ENCODE peak calls at places on chromosomes 6 and 20, in four cellular contexts. P is pancreas; M is brain microvascular endothelial cell; I is naive thymus-derived CD4-positive, alpha-beta T cell. V is an unnamed sample.

GRCh38 chr20:25012616-25013189 is 20.2 kb upstream of the APMAP start:
- DNase-seq in M (no peak), P (no peak), I (no peak), V (peak; percentile 21)

GRCh38 chr6:10626154-10626741 is 68.2 kb downstream of the C6orf52 start:
- DNase-seq in I (no peak), P (no peak), M (no peak), V (no peak)

GRCh38 chr6:156269751-156270369 is 507.3 kb upstream of the ARID1B start:
- DNase-seq in I (peak; percentile 63), P (no peak), M (no peak), V (no peak)

GRCh38 chr6:10082385-10082784 is 332.5 kb downstream of the TFAP2A start:
- DNase-seq in I (no peak), M (no peak), P (no peak), V (no peak)

GRCh38 chr20:2386516-2387179 is 5.9 kb downstream of the TGM6 start:
- DNase-seq in P (no peak), I (no peak), M (peak; percentile 50), V (no peak)

GRCh38 chr6:130527173-130527572 is 161.4 kb downstream of the TMEM200A start:
- DNase-seq in M (no peak), P (no peak), I (no peak), V (no peak)

GRCh38 chr20:19729672-19730071 is 28.4 kb upstream of the RIN2 start:
- DNase-seq in I (no peak), P (no peak), M (no peak), V (no peak)

GRCh38 chr6:7050911-7051779 is 56.6 kb upstream of the RREB1 start:
- DNase-seq in P (peak; percentile 66), M (peak; percentile 82), I (peak; percentile 59), V (peak; percentile 92)

GRCh38 chr6:166768761-166769160 is 141.7 kb upstream of the RPS6KA2 start:
- DNase-seq in I (no peak), M (no peak), P (no peak), V (no peak)

GRCh38 chr6:159233365-159234101 is 64.3 kb downstream of the FNDC1 start:
- DNase-seq in M (no peak), P (peak; percentile 81), I (no peak), V (no peak)

GRCh38 chr6:83976037-83976755 is 57.4 kb upstream of the MRAP2 start:
- DNase-seq in I (no peak), M (no peak), P (no peak), V (no peak)

GRCh38 chr20:50387996-50388332 is 122.2 kb upstream of the PTPN1 start:
- DNase-seq in M (peak; percentile 20), P (no peak), I (no peak), V (no peak)

GRCh38 chr6:35500782-35501181 is 3.9 kb upstream of the TEAD3 start:
- DNase-seq in I (no peak), P (no peak), M (peak; percentile 25), V (peak; percentile 4)

GRCh38 chr6:133202610-133203343 is 38.4 kb upstream of the EYA4 start:
- DNase-seq in P (no peak), M (no peak), I (no peak), V (no peak)

GRCh38 chr6:89794324-89794723 is 25.3 kb downstream of the MDN1 start:
- DNase-seq in M (no peak), P (no peak), I (peak; percentile 62), V (no peak)

GRCh38 chr6:30443657-30444450 is 45.5 kb upstream of the HLA-E start:
- DNase-seq in P (no peak), M (no peak), I (no peak), V (no peak)

GRCh38 chr6:42059743-42060142 is 9.4 kb downstream of the TAF8 start:
- DNase-seq in M (no peak), I (no peak), P (no peak), V (no peak)

GRCh38 chr6:150604467-150604866 is 4.8 kb downstream of the PLEKHG1 start:
- DNase-seq in M (no peak), I (no peak), P (no peak), V (no peak)

GRCh38 chr6:118152524-118152923 is 245.5 kb downstream of the SLC35F1 start:
- DNase-seq in M (no peak), P (no peak), I (no peak), V (no peak)

GRCh38 chr6:25966707-25967106 is 4.1 kb downstream of the TRIM38 start:
- DNase-seq in P (no peak), M (no peak), I (no peak), V (no peak)

GRCh38 chr6:119545245-119545644 is 195.7 kb upstream of the MAN1A1 start:
- DNase-seq in P (no peak), M (no peak), I (no peak), V (no peak)

GRCh38 chr6:66508433-66508832 is 801.4 kb upstream of the EYS start:
- DNase-seq in M (no peak), P (no peak), I (no peak), V (no peak)

GRCh38 chr6:138467901-138468300 is 31.4 kb downstream of the NHSL1 start:
- DNase-seq in I (no peak), P (no peak), M (peak; percentile 21), V (no peak)

GRCh38 chr6:107820571-107821261 is 3.4 kb downstream of the SCML4 start:
- DNase-seq in P (no peak), M (no peak), I (peak; percentile 61), V (no peak)

GRCh38 chr6:121694389-121695185 is 259.1 kb downstream of the GJA1 start:
- DNase-seq in I (no peak), P (no peak), M (peak; percentile 63), V (no peak)

GRCh38 chr20:46690219-46691111 is 1.2 kb upstream of the TP53RK start:
- DNase-seq in I (no peak), P (no peak), M (no peak), V (no peak)

GRCh38 chr20:3595541-3595940 is 67.7 kb downstream of the GFRA4 start:
- DNase-seq in I (no peak), P (no peak), M (no peak), V (no peak)

GRCh38 chr6:46216879-46217278 is 46.1 kb upstream of the ENPP5 start:
- DNase-seq in I (no peak), M (no peak), P (no peak), V (no peak)

GRCh38 chr6:148044921-148045320 is 297.7 kb upstream of the SASH1 start:
- DNase-seq in P (no peak), M (no peak), I (no peak), V (no peak)

GRCh38 chr20:62259294-62259565 is 20.9 kb downstream of the OSBPL2 start:
- DNase-seq in M (no peak), P (no peak), I (no peak), V (no peak)
- H3K36me3 ChIP-seq in M (peaks cover 40% of the 10 kb centered on the region), P (peaks cover 58% of the 10 kb centered on the region), I (peaks cover 15% of the 10 kb centered on the region), V (peaks cover 84% of the 10 kb centered on the region)

GRCh38 chr6:154206984-154207383 is 149.6 kb downstream of the IPCEF1 start:
- DNase-seq in P (no peak), I (no peak), M (no peak), V (no peak)
- H3K36me3 ChIP-seq in P (peaks cover 4% of the 10 kb centered on the region), I (peaks cover 13% of the 10 kb centered on the region), M (no peaks in the 10 kb centered on the region), V (no peaks in the 10 kb centered on the region)

DNA sequence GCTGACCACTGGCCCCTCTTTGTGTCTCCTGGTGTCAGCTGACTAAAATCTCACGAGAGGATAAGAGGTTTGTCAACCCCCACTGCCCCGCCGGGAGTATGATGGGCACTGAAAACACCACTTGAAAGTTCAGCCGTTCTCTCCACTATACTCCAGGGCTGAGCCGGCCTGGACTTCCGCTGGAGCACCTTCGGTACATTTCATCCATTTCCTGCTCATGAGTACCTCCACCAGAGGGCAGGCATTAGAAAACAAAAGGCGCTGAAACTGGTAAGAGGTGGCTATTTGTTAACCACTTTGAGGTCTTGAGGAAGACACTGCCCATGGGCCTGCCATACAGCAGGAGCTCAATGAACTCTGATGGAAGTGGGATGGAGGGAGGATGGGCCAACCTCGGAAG is 17.9 kb upstream of the ANKRD60 start:
- DNase-seq in P (no peak), I (no peak), M (peak; percentile 29), V (no peak)
- H3K36me3 ChIP-seq in P (peaks cover 21% of the 10 kb centered on the region), I (no peaks in the 10 kb centered on the region), M (peaks cover 48% of the 10 kb centered on the region), V (no peaks in the 10 kb centered on the region)

DNA sequence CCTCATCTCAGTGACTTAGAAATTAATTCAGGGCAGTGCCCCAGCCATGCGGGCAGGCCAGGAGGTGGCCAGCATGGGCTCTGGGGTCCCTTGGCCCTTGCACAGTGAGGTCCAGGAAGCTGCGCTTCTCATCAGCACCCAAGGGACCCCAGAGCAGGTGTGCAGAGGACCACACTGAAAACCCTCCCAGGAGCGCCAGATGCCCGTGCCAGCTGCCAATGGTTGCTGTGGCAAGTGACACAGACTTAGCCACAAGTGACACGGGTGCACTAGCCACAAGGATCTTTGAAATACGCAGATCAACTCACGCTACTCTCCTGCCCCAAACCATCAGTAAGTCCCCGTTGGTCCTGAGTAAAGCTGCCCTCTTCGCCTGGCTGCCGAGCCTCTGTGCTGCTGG is 88.1 kb downstream of the ERMARD start:
- DNase-seq in M (no peak), P (no peak), I (no peak), V (peak; percentile 54)
- H3K36me3 ChIP-seq in M (no peaks in the 10 kb centered on the region), P (no peaks in the 10 kb centered on the region), I (no peaks in the 10 kb centered on the region), V (no peaks in the 10 kb centered on the region)

DNA sequence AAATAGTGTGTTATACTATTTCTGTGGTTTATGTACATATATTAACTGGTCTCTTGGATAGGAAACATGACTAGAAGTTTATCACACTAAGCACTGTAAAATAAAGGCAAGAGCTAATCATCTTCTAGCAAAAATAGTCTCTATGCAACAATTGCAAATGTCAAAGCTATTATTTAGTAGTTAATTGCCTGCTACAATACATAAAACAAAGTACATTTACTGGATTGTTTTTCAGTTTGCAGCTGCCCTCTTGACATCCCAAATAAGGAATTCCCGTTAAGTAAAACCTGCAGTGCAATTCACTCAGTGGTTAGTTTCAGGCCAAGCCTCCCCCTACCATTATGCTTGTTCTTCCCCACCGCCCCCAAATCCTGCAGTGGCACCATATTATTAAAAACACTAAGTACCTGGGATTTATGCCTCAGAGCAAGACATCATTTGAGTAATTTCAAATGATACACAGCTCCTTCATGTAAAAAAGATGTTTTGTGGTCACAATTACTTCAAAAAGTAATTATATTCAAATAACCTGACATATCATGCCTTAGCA is 1.6 kb upstream of the ATP5F1E start:
- DNase-seq in P (no peak), I (no peak), M (no peak), V (no peak)
- H3K36me3 ChIP-seq in P (peaks cover 29% of the 10 kb centered on the region), I (peaks cover 24% of the 10 kb centered on the region), M (peaks cover 41% of the 10 kb centered on the region), V (peaks cover 5% of the 10 kb centered on the region)

DNA sequence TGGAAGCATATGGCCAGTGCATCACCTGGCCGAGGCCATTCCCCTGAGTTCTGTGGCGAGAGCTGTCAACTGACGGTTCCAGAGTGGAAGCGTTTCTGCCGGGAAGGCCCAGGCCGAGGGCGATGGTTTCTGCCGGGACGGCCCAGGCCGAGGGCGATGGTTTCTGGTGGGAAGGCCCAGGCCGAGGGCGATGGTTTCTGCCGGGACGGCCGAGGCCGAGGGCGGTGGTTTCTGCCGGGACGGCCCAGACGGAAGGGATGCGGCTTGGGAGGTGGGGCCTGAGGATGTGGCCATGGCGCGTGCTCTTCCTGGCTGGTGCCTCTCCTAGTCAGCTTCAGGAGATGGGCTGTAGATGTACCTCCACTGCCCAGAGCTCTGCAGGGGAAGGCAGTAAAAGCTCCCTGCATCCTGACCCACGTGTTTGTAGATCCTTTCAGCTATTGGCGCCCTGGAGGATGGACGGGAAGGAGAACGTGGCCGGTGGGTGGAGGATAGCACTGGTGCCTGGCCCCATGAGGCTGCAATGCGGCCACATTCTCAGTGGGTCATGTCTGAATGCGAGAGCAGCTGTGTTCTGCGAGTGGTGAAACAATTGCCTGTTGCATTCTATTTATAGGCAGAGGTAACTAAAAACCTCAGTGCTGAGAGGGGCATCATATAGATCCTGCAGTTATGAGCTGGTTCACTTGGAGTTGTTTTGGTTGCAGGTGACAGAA is 12.8 kb downstream of the TPD52L2 start:
- DNase-seq in I (no peak), M (no peak), P (no peak), V (no peak)
- H3K36me3 ChIP-seq in I (peaks cover 9% of the 10 kb centered on the region), M (peaks cover 76% of the 10 kb centered on the region), P (peaks cover 48% of the 10 kb centered on the region), V (no peaks in the 10 kb centered on the region)